ENCODE peak calls at places on chromosome 5, in four cellular contexts. F, T, U and L are unnamed samples.

GRCh38 chr5:97087138-97087537 is 55.3 kb downstream of the LIX1 start:
- DNase-seq in U (no peak), T (no peak), F (no peak), L (no peak)

GRCh38 chr5:75335952-75336624 is 932 bp upstream of the HMGCR start:
- DNase-seq in U (peak; percentile 53), T (peak; percentile 59), F (peak; percentile 81), L (peak; percentile 63)

GRCh38 chr5:122137702-122138101 is 8.4 kb downstream of the ZNF474 start:
- DNase-seq in U (no peak), F (no peak), T (no peak), L (no peak)

GRCh38 chr5:141841781-141842180 is 36.4 kb downstream of the PCDH1 start:
- DNase-seq in U (no peak), F (no peak), T (peak; percentile 71), L (no peak)

GRCh38 chr5:160699301-160699700 is 152.7 kb downstream of the ATP10B start:
- DNase-seq in F (no peak), T (peak; percentile 69), U (no peak), L (no peak)

GRCh38 chr5:177447611-177448243 is 1.1 kb downstream of the PRR7 start:
- DNase-seq in U (peak; percentile 95), T (no peak), F (peak; percentile 91), L (peak; percentile 94)

GRCh38 chr5:4855048-4855447 is 285.1 kb upstream of the ADAMTS16 start:
- DNase-seq in F (no peak), T (no peak), U (no peak), L (no peak)

GRCh38 chr5:159912033-159912800 is 4.1 kb upstream of the ADRA1B start:
- DNase-seq in T (peak; percentile 30), U (peak; percentile 77), F (no peak), L (peak; percentile 92)

GRCh38 chr5:4511996-4512656 is 628.0 kb upstream of the ADAMTS16 start:
- DNase-seq in U (peak; percentile 56), T (no peak), F (peak; percentile 9), L (no peak)

GRCh38 chr5:14552017-14552416 is 29.6 kb upstream of the OTULINL start:
- DNase-seq in U (no peak), T (no peak), F (no peak), L (no peak)

GRCh38 chr5:172455511-172456061 is 1.3 kb upstream of the SH3PXD2B start:
- DNase-seq in T (peak; percentile 9), F (no peak), U (no peak), L (no peak)

GRCh38 chr5:149938272-149938671 is 6.3 kb downstream of the PDE6A start:
- DNase-seq in T (peak; percentile 74), U (peak; percentile 85), F (no peak), L (peak; percentile 96)

GRCh38 chr5:81749562-81750307 is 1.2 kb downstream of the SSBP2 start:
- DNase-seq in U (peak; percentile 17), F (no peak), T (peak; percentile 48), L (no peak)

GRCh38 chr5:67577424-67577823 is 380.8 kb upstream of the CD180 start:
- DNase-seq in F (no peak), T (no peak), U (no peak), L (no peak)

GRCh38 chr5:88657166-88657565 is 225.8 kb downstream of the MEF2C start:
- DNase-seq in T (no peak), F (no peak), U (no peak), L (no peak)

GRCh38 chr5:34026089-34026761 is 16.8 kb downstream of the C1QTNF3 start:
- DNase-seq in T (no peak), F (no peak), U (no peak), L (no peak)

GRCh38 chr5:78496373-78496772 is 136.0 kb downstream of the SCAMP1 start:
- DNase-seq in F (peak; percentile 15), T (no peak), U (peak; percentile 43), L (no peak)

GRCh38 chr5:72920690-72921089 is 35.2 kb upstream of the FCHO2 start:
- DNase-seq in T (no peak), U (no peak), F (no peak), L (peak; percentile 31)

GRCh38 chr5:28301676-28302075 is 1263.3 kb upstream of the CDH9 start:
- DNase-seq in U (peak; percentile 81), F (no peak), T (no peak), L (no peak)

GRCh38 chr5:64767959-64768357 is 533 bp downstream of the SREK1IP1 start:
- DNase-seq in T (peak; percentile 15), F (peak; percentile 3), U (no peak), L (no peak)

GRCh38 chr5:57831090-57831489 is 348.5 kb upstream of the ACTBL2 start:
- DNase-seq in U (no peak), F (no peak), T (no peak), L (no peak)

GRCh38 chr5:168152660-168153059 is 138.8 kb upstream of the WWC1 start:
- DNase-seq in F (no peak), T (no peak), U (no peak), L (no peak)

GRCh38 chr5:90368454-90369246 is 40.9 kb downstream of the CETN3 start:
- DNase-seq in F (no peak), T (no peak), U (no peak), L (no peak)

GRCh38 chr5:170434953-170435605 is 45.9 kb upstream of the KCNMB1 start:
- DNase-seq in F (peak; percentile 11), U (peak; percentile 45), T (peak; percentile 43), L (peak; percentile 69)

GRCh38 chr5:179680780-179681411 is at the start of gene CBY3:
- DNase-seq in F (peak; percentile 46), T (no peak), U (peak; percentile 33), L (no peak)

GRCh38 chr5:179680014-179680779 is 637 bp downstream of the CBY3 start:
- DNase-seq in F (peak; percentile 98), U (no peak), T (no peak), L (no peak)

GRCh38 chr5:179678238-179679013 is 2.4 kb downstream of the CBY3 start:
- DNase-seq in F (peak; percentile 90), U (peak; percentile 94), T (peak; percentile 97), L (peak; percentile 93)

DNA sequence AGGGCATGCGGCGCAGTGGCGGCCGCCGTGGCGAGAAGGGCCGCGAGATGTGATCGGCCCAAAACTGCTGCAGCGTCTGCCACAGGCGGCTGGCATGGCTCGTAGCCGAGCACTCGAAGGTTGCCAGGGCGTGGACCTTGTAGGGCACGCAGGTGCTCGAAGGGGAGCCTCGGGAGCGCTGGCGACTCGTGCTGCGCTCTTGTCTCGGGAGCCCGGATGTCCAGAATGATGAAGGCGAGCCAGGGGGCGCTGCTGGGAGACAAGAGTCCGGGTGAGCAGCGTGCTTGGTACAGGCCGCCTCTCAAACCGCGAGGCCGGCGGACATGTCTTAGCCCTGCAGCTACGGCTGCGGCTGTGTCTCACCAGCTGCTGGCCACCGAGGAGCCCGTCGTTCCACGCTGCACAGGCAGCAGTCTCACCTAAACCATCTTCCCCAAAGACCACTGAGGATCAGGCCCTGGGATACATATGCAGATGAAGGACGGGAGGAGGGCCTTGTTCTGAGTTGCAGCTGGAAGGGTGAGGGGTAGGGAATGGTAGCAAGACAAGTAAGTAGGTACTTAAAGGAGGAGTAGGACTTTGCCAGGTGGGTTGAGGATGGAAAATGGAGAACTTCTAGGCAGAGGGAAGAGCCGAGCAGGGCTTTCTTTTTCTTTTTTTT is 1.7 kb downstream of the CBY3 start:
- DNase-seq in U (no peak), T (peak; percentile 84), F (no peak), L (no peak)
- H3K4me3 ChIP-seq in U (peak overlapping the region; percentile 69), T (peak overlapping the region; percentile 57), F (no peak overlapping the region), L (peak overlapping the region; percentile 63)

DNA sequence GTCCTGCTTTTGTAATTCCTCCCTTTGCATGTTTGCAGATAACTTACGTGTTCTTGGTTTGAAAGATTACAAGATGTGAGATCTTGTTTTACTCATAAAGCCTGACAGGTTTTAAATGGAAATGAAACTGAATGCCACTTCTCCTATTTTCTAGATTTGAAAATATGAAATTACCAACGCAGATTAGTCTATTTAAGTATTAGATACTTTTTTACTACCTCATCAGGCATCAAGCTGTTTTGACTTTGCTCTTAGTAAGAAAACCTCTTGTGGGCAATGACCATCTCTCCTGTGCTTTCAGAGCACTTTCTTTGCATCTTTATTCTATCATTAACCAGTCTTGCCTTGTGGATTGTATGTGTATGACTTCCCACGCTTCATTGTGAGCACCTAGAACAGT is 3.5 kb downstream of the DMXL1 start:
- DNase-seq in U (no peak), F (no peak), T (no peak), L (no peak)
- H3K4me3 ChIP-seq in U (no peak overlapping the region), F (no peak overlapping the region), T (no peak overlapping the region), L (no peak overlapping the region)

GRCh38 chr5:126680215-126680817 is 79.6 kb downstream of the PHAX start:
- DNase-seq in F (no peak), T (peak; percentile 24), U (no peak), L (no peak)
- H3K4me3 ChIP-seq in F (no peak overlapping the region), T (no peak overlapping the region), U (no peak overlapping the region), L (no peak overlapping the region)

DNA sequence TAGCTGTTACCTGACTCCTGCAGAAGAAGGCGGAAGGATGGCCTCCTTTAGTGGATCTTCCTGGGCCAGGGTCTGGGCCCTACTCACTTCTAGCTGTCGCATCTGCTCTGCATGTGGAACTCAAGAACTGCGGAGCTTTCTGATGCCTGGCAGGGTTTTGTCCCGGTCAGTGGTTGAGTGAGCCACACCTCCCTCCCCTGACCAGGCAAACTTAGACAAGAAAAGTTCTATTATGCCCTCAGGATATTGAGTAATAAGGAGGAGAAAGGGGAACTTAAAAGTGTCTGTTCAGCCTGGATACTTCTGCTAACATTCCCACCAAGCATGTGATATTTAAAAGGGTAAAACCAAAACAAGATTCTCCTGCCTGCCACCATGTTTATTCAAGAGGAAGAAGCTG is at the start of gene FYB1:
- DNase-seq in T (no peak), U (peak; percentile 80), F (no peak), L (no peak)
- H3K4me3 ChIP-seq in T (peak within 1 kb of the TSS; percentile 22), U (peak within 1 kb of the TSS; percentile 32), F (no peak within 1 kb of the TSS), L (no peak within 1 kb of the TSS)

GRCh38 chr5:71810023-71810422 is 90.9 kb downstream of the CARTPT start:
- DNase-seq in F (no peak), U (no peak), T (no peak), L (no peak)
- H3K4me3 ChIP-seq in F (no peak overlapping the region), U (no peak overlapping the region), T (no peak overlapping the region), L (no peak overlapping the region)

DNA sequence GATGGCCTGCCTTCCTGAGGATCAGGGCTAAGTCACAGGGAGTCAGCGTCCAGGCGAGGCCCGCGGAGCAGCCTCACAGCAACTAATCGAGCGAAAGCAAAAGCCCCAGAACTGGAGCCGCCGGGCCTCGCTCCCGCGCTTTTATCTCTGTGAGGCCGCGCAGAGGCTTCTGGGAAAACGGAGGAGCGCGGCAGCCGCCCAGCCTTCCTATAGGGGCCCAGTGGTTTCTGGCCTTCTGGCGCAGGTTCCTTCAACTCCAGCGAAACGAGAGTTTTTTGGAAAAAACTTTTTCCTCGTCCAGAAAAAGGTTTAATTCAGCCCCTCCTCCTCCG is at the start of gene MEIKIN:
- DNase-seq in U (no peak), T (no peak), F (no peak), L (no peak)
- H3K4me3 ChIP-seq in U (no peak within 1 kb of the TSS), T (no peak within 1 kb of the TSS), F (no peak within 1 kb of the TSS), L (no peak within 1 kb of the TSS)

GRCh38 chr5:180343846-180344327 is 9.2 kb downstream of the GFPT2 start:
- DNase-seq in F (no peak), U (peak; percentile 37), T (no peak), L (no peak)
- H3K4me3 ChIP-seq in F (no peak overlapping the region), U (no peak overlapping the region), T (no peak overlapping the region), L (no peak overlapping the region)

GRCh38 chr5:112706446-112707016 is 31.2 kb upstream of the APC start:
- DNase-seq in T (no peak), F (no peak), U (no peak), L (no peak)
- H3K4me3 ChIP-seq in T (peak overlapping the region; percentile 74), F (peak overlapping the region; percentile 41), U (peak overlapping the region; percentile 71), L (no peak overlapping the region)